ENCODE peak calls at places on chromosomes 4 and X, in ten cellular contexts. X is CD8-positive, alpha-beta T cell; I is CD4-positive, alpha-beta T cell; F is stimulated activated CD4-positive, alpha-beta T cell treated with anti-CD3 and anti-CD28 coated beads, Interleukin-12 subunit alpha, Interleukin-12 subunit beta, amount 100 ng/mL, for 48 hours; N is lung microvascular endothelial cell; J is cardiac muscle cell; L is cerebellar cortex; V is pancreas; Q is iris pigment epithelial cell; Y is Panc1. S is an unnamed sample.
A peak's percentile ranks its signal among the peaks of the same experiment; 100 is the strongest.

GRCh38 chr4:173214231-173214630 is 45.6 kb downstream of the GALNT7 start:
- DNase-seq in X (no peak), I (no peak), F (no peak), N (no peak), J (no peak), L (no peak), V (no peak), Q (no peak), Y (no peak), S (no peak)

GRCh38 chrX:18252644-18253359 is 32.1 kb upstream of the BEND2 start:
- DNase-seq in X (no peak), I (no peak), F (no peak), N (peak; percentile 20), J (no peak), L (no peak), V (peak; percentile 15), Q (peak; percentile 3), Y (no peak), S (no peak)

GRCh38 chr4:36024901-36025610 is 219.3 kb downstream of the ARAP2 start:
- DNase-seq in X (no peak), I (no peak), F (no peak), N (no peak), J (no peak), L (no peak), V (no peak), Q (no peak), Y (no peak), S (no peak)

GRCh38 chr4:30839583-30840520 is 119.7 kb downstream of the PCDH7 start:
- DNase-seq in X (no peak), I (no peak), F (no peak), N (no peak), J (no peak), L (no peak), V (no peak), Q (peak; percentile 89), Y (no peak), S (no peak)

GRCh38 chr4:40413396-40413795 is 78.3 kb downstream of the CHRNA9 start:
- DNase-seq in X (no peak), I (no peak), F (no peak), N (no peak), J (no peak), L (no peak), V (no peak), Q (no peak), Y (no peak), S (no peak)

GRCh38 chrX:132092439-132093065 is 35.3 kb downstream of the FRMD7 start:
- DNase-seq in X (peak; percentile 48), I (peak; percentile 19), F (peak; percentile 8), N (peak; percentile 76), J (peak; percentile 86), L (peak; percentile 37), V (peak; percentile 61), Q (peak; percentile 78), Y (peak; percentile 28), S (peak; percentile 14)

GRCh38 chrX:107610667-107611066 is 17.6 kb upstream of the PRPS1 start:
- DNase-seq in X (no peak), I (no peak), F (no peak), N (peak; percentile 13), J (no peak), L (no peak), V (no peak), Q (no peak), Y (no peak), S (no peak)

GRCh38 chr4:81737865-81738559 is 266.3 kb upstream of the RASGEF1B start:
- DNase-seq in X (no peak), I (no peak), F (no peak), N (no peak), J (no peak), L (no peak), V (no peak), Q (no peak), Y (no peak), S (no peak)

GRCh38 chr4:3643518-3644433 is 111.6 kb upstream of the LRPAP1 start:
- DNase-seq in X (no peak), I (no peak), F (no peak), N (no peak), J (no peak), L (no peak), V (no peak), Q (no peak), Y (no peak), S (no peak)

GRCh38 chr4:140865830-140866229 is 109.6 kb upstream of the TBC1D9 start:
- DNase-seq in X (no peak), I (no peak), F (no peak), N (no peak), J (no peak), L (no peak), V (no peak), Q (no peak), Y (no peak), S (no peak)

GRCh38 chr4:55358668-55359067 is 12.6 kb downstream of the SRD5A3 start:
- DNase-seq in X (no peak), I (no peak), F (no peak), N (no peak), J (no peak), L (no peak), V (no peak), Q (peak; percentile 88), Y (peak; percentile 5), S (no peak)

GRCh38 chr4:152619556-152619955 is 60.2 kb downstream of the TMEM154 start:
- DNase-seq in X (no peak), I (no peak), F (no peak), N (no peak), J (no peak), L (no peak), V (no peak), Q (no peak), Y (no peak), S (no peak)

GRCh38 chr4:152784490-152785195 is 4.9 kb downstream of the ARFIP1 start:
- DNase-seq in X (no peak), I (no peak), F (no peak), N (peak; percentile 22), J (no peak), L (no peak), V (no peak), Q (peak; percentile 62), Y (no peak), S (no peak)

GRCh38 chr4:80608285-80608980 is 272.9 kb downstream of the CFAP299 start:
- DNase-seq in X (no peak), I (no peak), F (no peak), N (no peak), J (no peak), L (no peak), V (no peak), Q (no peak), Y (no peak), S (no peak)

GRCh38 chr4:153731239-153731638 is 28.6 kb downstream of the RNF175 start:
- DNase-seq in X (no peak), I (no peak), F (no peak), N (no peak), J (no peak), L (no peak), V (no peak), Q (peak; percentile 40), Y (no peak), S (no peak)

GRCh38 chrX:133544105-133544504 is 128.8 kb upstream of the GPC4 start:
- DNase-seq in X (no peak), I (no peak), F (no peak), N (no peak), J (no peak), L (no peak), V (peak; percentile 18), Q (peak; percentile 42), Y (no peak), S (no peak)

GRCh38 chr4:16198271-16198670 is 28.0 kb downstream of the TAPT1 start:
- DNase-seq in X (no peak), I (no peak), F (no peak), N (peak; percentile 33), J (no peak), L (no peak), V (no peak), Q (no peak), Y (no peak), S (no peak)

GRCh38 chr4:37719021-37719420 is 32.8 kb upstream of the RELL1 start:
- DNase-seq in X (no peak), I (no peak), F (no peak), N (no peak), J (no peak), L (no peak), V (no peak), Q (no peak), Y (no peak), S (no peak)

GRCh38 chr4:173013232-173013932 is 155.2 kb upstream of the GALNT7 start:
- DNase-seq in X (peak; percentile 52), I (peak; percentile 46), F (no peak), N (peak; percentile 59), J (peak; percentile 44), L (peak; percentile 73), V (peak; percentile 50), Q (peak; percentile 30), Y (no peak), S (no peak)

GRCh38 chr4:38723726-38724506 is 58.9 kb downstream of the TLR10 start:
- DNase-seq in X (no peak), I (no peak), F (no peak), N (no peak), J (no peak), L (no peak), V (no peak), Q (no peak), Y (no peak), S (no peak)

GRCh38 chr4:66750273-66750672 is 795.0 kb downstream of the CENPC start:
- DNase-seq in X (no peak), I (no peak), F (no peak), N (no peak), J (no peak), L (no peak), V (no peak), Q (peak; percentile 0), Y (no peak), S (no peak)

GRCh38 chr4:6710282-6710681 is 617 bp upstream of the MRFAP1L1 start:
- DNase-seq in X (no peak), I (no peak), F (no peak), N (no peak), J (peak; percentile 33), L (no peak), V (no peak), Q (no peak), Y (no peak), S (no peak)

GRCh38 chr4:113223001-113223400 is 173.5 kb downstream of the ANK2 start:
- DNase-seq in X (no peak), I (no peak), F (no peak), N (no peak), J (no peak), L (no peak), V (no peak), Q (no peak), Y (no peak), S (no peak)

GRCh38 chrX:147476008-147476407 is 435.7 kb upstream of the FMR1 start:
- DNase-seq in X (no peak), I (no peak), F (no peak), N (no peak), J (peak; percentile 23), L (peak; percentile 1), V (peak; percentile 17), Q (peak; percentile 3), Y (no peak), S (no peak)

GRCh38 chrX:115949900-115950822 is 220.4 kb upstream of the AGTR2 start:
- DNase-seq in X (no peak), I (no peak), F (no peak), N (peak; percentile 68), J (no peak), L (peak; percentile 89), V (peak; percentile 85), Q (no peak), Y (no peak), S (no peak)

GRCh38 chr4:125891597-125892258 is 577.0 kb downstream of the FAT4 start:
- DNase-seq in X (no peak), I (no peak), F (no peak), N (no peak), J (no peak), L (no peak), V (no peak), Q (peak; percentile 83), Y (no peak), S (no peak)

GRCh38 chr4:171629737-171630136 is 183.5 kb upstream of the GALNTL6 start:
- DNase-seq in X (no peak), I (no peak), F (no peak), N (no peak), J (no peak), L (peak; percentile 7), V (no peak), Q (no peak), Y (no peak), S (no peak)

GRCh38 chr4:70667710-70668535 is 1.6 kb upstream of the JCHAIN start:
- DNase-seq in X (no peak), I (no peak), F (no peak), N (no peak), J (no peak), L (no peak), V (no peak), Q (peak; percentile 38), Y (no peak), S (no peak)